ENCODE peak calls at places on chromosomes 13 and 19, in ten cellular contexts. J, T, G, R, H, W, S, Z, N and Q are unnamed samples.
A peak's percentile ranks its signal among the peaks of the same experiment; 100 is the strongest.

GRCh38 chr19:1130801-1131717 is 27.3 kb downstream of the GPX4 start:
- DNase-seq in J (no peak), T (no peak), G (peak; percentile 75), R (peak; percentile 35), H (no peak), W (no peak), S (no peak), Z (no peak), N (peak; percentile 34), Q (no peak)

GRCh38 chr13:94703721-94704314 is 8.5 kb downstream of the SOX21 start:
- DNase-seq in J (no peak), T (no peak), G (no peak), R (no peak), H (no peak), W (no peak), S (no peak), Z (no peak), N (no peak), Q (no peak)

GRCh38 chr19:8631425-8631819 is 989 bp downstream of the NFILZ start:
- DNase-seq in J (no peak), T (peak; percentile 35), G (no peak), R (no peak), H (no peak), W (no peak), S (no peak), Z (no peak), N (no peak), Q (peak; percentile 65)

GRCh38 chr19:47021536-47022139 is 2.0 kb downstream of the NPAS1 start:
- DNase-seq in J (no peak), T (no peak), G (no peak), R (no peak), H (no peak), W (no peak), S (no peak), Z (no peak), N (no peak), Q (no peak)

GRCh38 chr13:111270126-111270525 is 50.3 kb upstream of the TEX29 start:
- DNase-seq in J (no peak), T (no peak), G (no peak), R (no peak), H (no peak), W (no peak), S (no peak), Z (no peak), N (no peak), Q (no peak)

GRCh38 chr13:45361596-45362206 is 20.7 kb upstream of the TPT1 start:
- DNase-seq in J (no peak), T (no peak), G (no peak), R (no peak), H (peak; percentile 26), W (no peak), S (no peak), Z (no peak), N (no peak), Q (no peak)

GRCh38 chr13:50191004-50191403 is 175.8 kb downstream of the KCNRG start:
- DNase-seq in J (no peak), T (no peak), G (no peak), R (no peak), H (no peak), W (no peak), S (no peak), Z (no peak), N (no peak), Q (no peak)

GRCh38 chr13:53250272-53250875 is 221.8 kb downstream of the OLFM4 start:
- DNase-seq in J (no peak), T (peak; percentile 87), G (no peak), R (no peak), H (peak; percentile 89), W (peak; percentile 88), S (peak; percentile 17), Z (peak; percentile 74), N (no peak), Q (no peak)